ENCODE peak calls at places on chromosome 16, in eight cellular contexts. One of them, this sample, is unnamed.

GRCh38 chr16:83789642-83790401 is 18.0 kb upstream of the HSBP1 start:
- DNase-seq in sigmoid colon: no peak
- DNase-seq in choroid plexus epithelial cell: no peak
- DNase-seq in glutamatergic neuron: no peak
- DNase-seq in activated CD8-positive, alpha-beta T cell treated with anti-CD3 and anti-CD28 coated beads for 36 hours: no peak
- DNase-seq in left ventricle myocardium inferior: no peak
- DNase-seq in adrenal gland: no peak
- DNase-seq in body of pancreas: no peak
- DNase-seq in this sample: no peak

GRCh38 chr16:22425036-22425801 is 50.8 kb upstream of the CDR2 start:
- DNase-seq in sigmoid colon: peak
- DNase-seq in choroid plexus epithelial cell: no peak
- DNase-seq in glutamatergic neuron: no peak
- DNase-seq in activated CD8-positive, alpha-beta T cell treated with anti-CD3 and anti-CD28 coated beads for 36 hours: no peak
- DNase-seq in left ventricle myocardium inferior: peak
- DNase-seq in adrenal gland: peak
- DNase-seq in body of pancreas: no peak
- DNase-seq in this sample: no peak

GRCh38 chr16:24683250-24683649 is 46.2 kb upstream of the TNRC6A start:
- DNase-seq in sigmoid colon: no peak
- DNase-seq in choroid plexus epithelial cell: no peak
- DNase-seq in glutamatergic neuron: no peak
- DNase-seq in activated CD8-positive, alpha-beta T cell treated with anti-CD3 and anti-CD28 coated beads for 36 hours: no peak
- DNase-seq in left ventricle myocardium inferior: no peak
- DNase-seq in adrenal gland: no peak
- DNase-seq in body of pancreas: no peak
- DNase-seq in this sample: no peak

GRCh38 chr16:70331588-70332358 is 14.9 kb upstream of the DDX19A start:
- DNase-seq in sigmoid colon: no peak
- DNase-seq in choroid plexus epithelial cell: peak
- DNase-seq in glutamatergic neuron: peak
- DNase-seq in activated CD8-positive, alpha-beta T cell treated with anti-CD3 and anti-CD28 coated beads for 36 hours: peak
- DNase-seq in left ventricle myocardium inferior: no peak
- DNase-seq in adrenal gland: no peak
- DNase-seq in body of pancreas: no peak
- DNase-seq in this sample: no peak

GRCh38 chr16:70804729-70805169 is 3.8 kb upstream of the VAC14 start:
- DNase-seq in sigmoid colon: no peak
- DNase-seq in choroid plexus epithelial cell: no peak
- DNase-seq in glutamatergic neuron: no peak
- DNase-seq in activated CD8-positive, alpha-beta T cell treated with anti-CD3 and anti-CD28 coated beads for 36 hours: no peak
- DNase-seq in left ventricle myocardium inferior: no peak
- DNase-seq in adrenal gland: no peak
- DNase-seq in body of pancreas: no peak
- DNase-seq in this sample: no peak

GRCh38 chr16:17305694-17306093 is 165.1 kb downstream of the XYLT1 start:
- DNase-seq in sigmoid colon: no peak
- DNase-seq in choroid plexus epithelial cell: no peak
- DNase-seq in glutamatergic neuron: no peak
- DNase-seq in activated CD8-positive, alpha-beta T cell treated with anti-CD3 and anti-CD28 coated beads for 36 hours: peak
- DNase-seq in left ventricle myocardium inferior: no peak
- DNase-seq in adrenal gland: no peak
- DNase-seq in body of pancreas: no peak
- DNase-seq in this sample: peak

GRCh38 chr16:56316545-56316944 is 108.8 kb downstream of the AMFR start:
- DNase-seq in sigmoid colon: no peak
- DNase-seq in choroid plexus epithelial cell: no peak
- DNase-seq in glutamatergic neuron: no peak
- DNase-seq in activated CD8-positive, alpha-beta T cell treated with anti-CD3 and anti-CD28 coated beads for 36 hours: no peak
- DNase-seq in left ventricle myocardium inferior: no peak
- DNase-seq in adrenal gland: no peak
- DNase-seq in body of pancreas: no peak
- DNase-seq in this sample: no peak

GRCh38 chr16:70772493-70772892 is 28.5 kb downstream of the VAC14 start:
- DNase-seq in sigmoid colon: no peak
- DNase-seq in choroid plexus epithelial cell: peak
- DNase-seq in glutamatergic neuron: no peak
- DNase-seq in activated CD8-positive, alpha-beta T cell treated with anti-CD3 and anti-CD28 coated beads for 36 hours: no peak
- DNase-seq in left ventricle myocardium inferior: no peak
- DNase-seq in adrenal gland: no peak
- DNase-seq in body of pancreas: no peak
- DNase-seq in this sample: no peak

GRCh38 chr16:68994324-68994723 is 111.1 kb upstream of the HAS3 start:
- DNase-seq in sigmoid colon: no peak
- DNase-seq in choroid plexus epithelial cell: no peak
- DNase-seq in glutamatergic neuron: no peak
- DNase-seq in activated CD8-positive, alpha-beta T cell treated with anti-CD3 and anti-CD28 coated beads for 36 hours: no peak
- DNase-seq in left ventricle myocardium inferior: no peak
- DNase-seq in adrenal gland: no peak
- DNase-seq in body of pancreas: no peak
- DNase-seq in this sample: no peak

GRCh38 chr16:28213396-28213795 is 1.6 kb upstream of the XPO6 start:
- DNase-seq in sigmoid colon: no peak
- DNase-seq in choroid plexus epithelial cell: no peak
- DNase-seq in glutamatergic neuron: no peak
- DNase-seq in activated CD8-positive, alpha-beta T cell treated with anti-CD3 and anti-CD28 coated beads for 36 hours: no peak
- DNase-seq in left ventricle myocardium inferior: no peak
- DNase-seq in adrenal gland: no peak
- DNase-seq in body of pancreas: no peak
- DNase-seq in this sample: no peak

GRCh38 chr16:88911148-88911945 is 44.9 kb upstream of the PABPN1L start:
- DNase-seq in sigmoid colon: no peak
- DNase-seq in choroid plexus epithelial cell: no peak
- DNase-seq in glutamatergic neuron: no peak
- DNase-seq in activated CD8-positive, alpha-beta T cell treated with anti-CD3 and anti-CD28 coated beads for 36 hours: peak
- DNase-seq in left ventricle myocardium inferior: no peak
- DNase-seq in adrenal gland: no peak
- DNase-seq in body of pancreas: peak
- DNase-seq in this sample: no peak

DNA sequence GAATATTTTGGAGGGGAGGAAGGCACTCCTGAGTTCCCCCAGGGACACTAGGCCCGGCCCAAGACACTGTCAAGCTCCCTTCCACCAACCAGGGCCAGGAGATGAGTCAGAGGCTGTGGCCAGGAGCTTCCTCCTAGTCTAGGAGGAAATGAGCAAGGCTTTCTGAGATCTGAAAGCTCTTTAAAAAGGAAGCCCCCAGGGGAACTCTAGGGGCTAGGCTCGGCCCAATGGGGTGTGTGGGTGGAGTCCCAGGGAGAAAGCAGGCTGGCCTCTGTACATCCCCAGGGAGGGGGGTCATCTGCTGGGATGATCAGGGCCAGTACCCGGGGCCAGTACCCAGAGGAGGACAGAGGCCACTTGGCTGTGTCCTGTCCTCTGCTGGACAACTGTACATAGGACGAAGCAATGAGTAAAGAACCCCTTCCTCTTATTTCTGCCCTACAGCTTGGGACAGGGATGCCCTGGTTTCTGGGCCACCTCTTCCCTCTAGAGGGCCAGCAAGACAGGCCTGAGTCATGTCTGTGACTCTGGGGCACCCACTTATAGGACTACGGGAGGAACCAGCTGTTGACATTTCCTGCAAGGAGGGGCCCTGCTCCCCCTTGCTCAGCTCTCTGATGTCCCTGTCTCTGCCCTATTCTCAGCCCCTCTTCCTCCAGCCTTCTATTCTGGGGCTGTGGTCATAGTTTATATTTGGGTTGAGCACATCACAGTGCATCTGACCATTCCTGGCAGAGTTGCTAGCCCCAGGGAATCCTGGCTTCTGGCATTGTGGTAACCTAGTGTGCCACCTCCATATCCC is 2.7 kb downstream of the FHOD1 start:
- DNase-seq in sigmoid colon: peak
- DNase-seq in choroid plexus epithelial cell: peak
- DNase-seq in glutamatergic neuron: no peak
- DNase-seq in activated CD8-positive, alpha-beta T cell treated with anti-CD3 and anti-CD28 coated beads for 36 hours: peak
- DNase-seq in left ventricle myocardium inferior: peak
- DNase-seq in adrenal gland: peak
- DNase-seq in body of pancreas: peak
- DNase-seq in this sample: peak
- TF ChIP-seq CTCF in sigmoid colon: no peak
- TF ChIP-seq CTCF in choroid plexus epithelial cell: no peak
- TF ChIP-seq CTCF in glutamatergic neuron: no peak
- TF ChIP-seq CTCF in activated CD8-positive, alpha-beta T cell treated with anti-CD3 and anti-CD28 coated beads for 36 hours: no peak
- TF ChIP-seq CTCF in left ventricle myocardium inferior: peak
- TF ChIP-seq CTCF in adrenal gland: no peak
- TF ChIP-seq CTCF in body of pancreas: no peak
- TF ChIP-seq CTCF in this sample: no peak

GRCh38 chr16:30797670-30798309 is 10.8 kb upstream of the ZNF629 start:
- DNase-seq in sigmoid colon: no peak
- DNase-seq in choroid plexus epithelial cell: peak
- DNase-seq in glutamatergic neuron: no peak
- DNase-seq in activated CD8-positive, alpha-beta T cell treated with anti-CD3 and anti-CD28 coated beads for 36 hours: no peak
- DNase-seq in left ventricle myocardium inferior: no peak
- DNase-seq in adrenal gland: no peak
- DNase-seq in body of pancreas: no peak
- DNase-seq in this sample: no peak
- TF ChIP-seq CTCF in sigmoid colon: no peak
- TF ChIP-seq CTCF in choroid plexus epithelial cell: peak
- TF ChIP-seq CTCF in glutamatergic neuron: no peak
- TF ChIP-seq CTCF in activated CD8-positive, alpha-beta T cell treated with anti-CD3 and anti-CD28 coated beads for 36 hours: no peak
- TF ChIP-seq CTCF in left ventricle myocardium inferior: no peak
- TF ChIP-seq CTCF in adrenal gland: no peak
- TF ChIP-seq CTCF in body of pancreas: no peak
- TF ChIP-seq CTCF in this sample: no peak

DNA sequence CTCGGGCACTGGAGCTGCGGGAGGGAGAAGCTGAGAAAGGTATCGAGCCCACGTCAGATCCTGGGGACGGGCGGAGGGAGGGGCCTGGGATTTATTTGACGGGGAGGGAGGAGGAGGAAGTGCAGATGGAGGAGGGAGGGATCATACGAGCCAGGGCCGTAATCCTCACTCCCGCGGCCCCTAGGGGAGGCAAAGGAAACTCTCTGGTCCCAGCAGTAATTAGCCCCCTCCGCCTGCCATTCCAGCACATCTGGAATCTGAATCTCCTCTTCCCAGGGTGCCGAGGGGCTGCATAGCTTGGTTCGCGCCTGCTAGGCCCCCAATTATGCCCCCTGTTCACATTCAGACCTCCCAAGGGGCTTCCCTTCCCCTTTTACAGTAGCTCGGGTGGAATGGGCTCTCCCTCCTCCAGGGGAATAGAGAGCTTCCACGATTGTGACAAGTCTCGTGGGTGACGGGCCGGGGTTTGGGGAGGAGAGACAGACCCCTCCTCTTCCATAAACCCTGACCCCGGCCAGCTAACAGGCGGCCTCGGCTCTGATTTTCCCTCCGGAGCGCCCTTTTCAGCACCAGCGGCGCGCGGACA is at the start of gene SEZ6L2:
- DNase-seq in sigmoid colon: no peak
- DNase-seq in choroid plexus epithelial cell: peak
- DNase-seq in glutamatergic neuron: peak
- DNase-seq in activated CD8-positive, alpha-beta T cell treated with anti-CD3 and anti-CD28 coated beads for 36 hours: peak
- DNase-seq in left ventricle myocardium inferior: peak
- DNase-seq in adrenal gland: peak
- DNase-seq in body of pancreas: peak
- DNase-seq in this sample: peak
- TF ChIP-seq CTCF in sigmoid colon: no peak
- TF ChIP-seq CTCF in choroid plexus epithelial cell: peak
- TF ChIP-seq CTCF in glutamatergic neuron: peak
- TF ChIP-seq CTCF in activated CD8-positive, alpha-beta T cell treated with anti-CD3 and anti-CD28 coated beads for 36 hours: no peak
- TF ChIP-seq CTCF in left ventricle myocardium inferior: no peak
- TF ChIP-seq CTCF in adrenal gland: peak
- TF ChIP-seq CTCF in body of pancreas: peak
- TF ChIP-seq CTCF in this sample: no peak

GRCh38 chr16:48829911-48830310 is 219.9 kb upstream of the N4BP1 start:
- DNase-seq in sigmoid colon: no peak
- DNase-seq in choroid plexus epithelial cell: no peak
- DNase-seq in glutamatergic neuron: no peak
- DNase-seq in activated CD8-positive, alpha-beta T cell treated with anti-CD3 and anti-CD28 coated beads for 36 hours: no peak
- DNase-seq in left ventricle myocardium inferior: no peak
- DNase-seq in adrenal gland: no peak
- DNase-seq in body of pancreas: no peak
- DNase-seq in this sample: no peak

GRCh38 chr16:48833461-48833860 is 223.5 kb upstream of the N4BP1 start:
- DNase-seq in sigmoid colon: no peak
- DNase-seq in choroid plexus epithelial cell: no peak
- DNase-seq in glutamatergic neuron: no peak
- DNase-seq in activated CD8-positive, alpha-beta T cell treated with anti-CD3 and anti-CD28 coated beads for 36 hours: no peak
- DNase-seq in left ventricle myocardium inferior: no peak
- DNase-seq in adrenal gland: no peak
- DNase-seq in body of pancreas: no peak
- DNase-seq in this sample: no peak

GRCh38 chr16:48829361-48829760 is 219.4 kb upstream of the N4BP1 start:
- DNase-seq in sigmoid colon: no peak
- DNase-seq in choroid plexus epithelial cell: no peak
- DNase-seq in glutamatergic neuron: no peak
- DNase-seq in activated CD8-positive, alpha-beta T cell treated with anti-CD3 and anti-CD28 coated beads for 36 hours: no peak
- DNase-seq in left ventricle myocardium inferior: no peak
- DNase-seq in adrenal gland: no peak
- DNase-seq in body of pancreas: no peak
- DNase-seq in this sample: no peak

GRCh38 chr16:48834576-48834975 is 224.6 kb upstream of the N4BP1 start:
- DNase-seq in sigmoid colon: no peak
- DNase-seq in choroid plexus epithelial cell: no peak
- DNase-seq in glutamatergic neuron: no peak
- DNase-seq in activated CD8-positive, alpha-beta T cell treated with anti-CD3 and anti-CD28 coated beads for 36 hours: no peak
- DNase-seq in left ventricle myocardium inferior: no peak
- DNase-seq in adrenal gland: no peak
- DNase-seq in body of pancreas: no peak
- DNase-seq in this sample: no peak

DNA sequence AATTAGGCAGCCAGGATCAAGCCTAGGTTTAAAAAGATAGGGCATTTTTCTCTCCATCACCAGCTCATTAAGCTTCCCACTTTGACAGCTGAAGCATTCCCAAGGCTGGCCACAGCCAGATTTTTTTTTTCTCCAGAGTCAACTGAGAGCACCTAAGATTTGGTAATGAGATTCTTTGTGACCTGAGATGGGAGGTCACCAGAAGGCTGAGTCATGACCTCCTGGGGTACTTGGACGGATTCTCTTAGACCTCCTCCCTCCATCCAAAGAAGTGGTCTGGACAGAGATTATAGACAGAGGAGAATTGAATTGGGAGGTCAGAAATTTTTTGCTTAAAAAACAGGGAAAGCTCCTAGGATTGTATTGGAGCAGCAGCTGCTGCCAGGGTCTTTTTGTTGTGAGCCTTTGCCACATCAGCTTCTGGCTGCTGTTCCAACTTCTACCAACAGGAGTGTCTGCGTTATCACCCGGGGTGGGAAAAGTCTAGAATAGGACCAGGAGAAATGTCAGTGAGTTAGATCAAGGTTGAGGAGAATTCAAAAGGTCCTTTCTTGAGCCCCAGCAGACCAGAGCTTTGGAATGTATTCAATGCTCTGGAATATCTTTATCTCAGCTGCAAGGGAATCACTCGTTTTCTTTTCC is 221.2 kb upstream of the N4BP1 start:
- DNase-seq in sigmoid colon: no peak
- DNase-seq in choroid plexus epithelial cell: no peak
- DNase-seq in glutamatergic neuron: peak
- DNase-seq in activated CD8-positive, alpha-beta T cell treated with anti-CD3 and anti-CD28 coated beads for 36 hours: no peak
- DNase-seq in left ventricle myocardium inferior: no peak
- DNase-seq in adrenal gland: no peak
- DNase-seq in body of pancreas: no peak
- DNase-seq in this sample: no peak
- TF ChIP-seq CTCF in sigmoid colon: no peak
- TF ChIP-seq CTCF in choroid plexus epithelial cell: no peak
- TF ChIP-seq CTCF in glutamatergic neuron: peak
- TF ChIP-seq CTCF in activated CD8-positive, alpha-beta T cell treated with anti-CD3 and anti-CD28 coated beads for 36 hours: peak
- TF ChIP-seq CTCF in left ventricle myocardium inferior: peak
- TF ChIP-seq CTCF in adrenal gland: no peak
- TF ChIP-seq CTCF in body of pancreas: no peak
- TF ChIP-seq CTCF in this sample: no peak